ENCODE peak calls at places on chromosomes 7 and 10, in seven cellular contexts. P is fibroblast of pulmonary artery, K is MM.1S, B is psoas muscle, J is epithelial cell of proximal tubule, E is endodermal cell, O is AG09309. Y is an unnamed sample.

GRCh38 chr10:123995461-123996131 is 97.8 kb downstream of the CHST15 start:
- DNase-seq in P (peak; percentile 58), K (peak; percentile 77), B (peak; percentile 54), J (no peak), E (peak; percentile 94), O (peak; percentile 39), Y (peak; percentile 57)

GRCh38 chr7:42236266-42237161 is 495 bp downstream of the GLI3 start:
- DNase-seq in P (peak; percentile 66), K (peak; percentile 42), B (peak; percentile 55), J (no peak), E (peak; percentile 85), O (no peak), Y (no peak)

GRCh38 chr10:101236376-101237079 is 7.3 kb upstream of the LBX1 start:
- DNase-seq in P (no peak), K (no peak), B (no peak), J (no peak), E (peak; percentile 84), O (no peak), Y (no peak)

GRCh38 chr7:142508251-142508650 is 241.0 kb upstream of the PRSS1 start:
- DNase-seq in P (no peak), K (no peak), B (no peak), J (no peak), E (no peak), O (no peak), Y (no peak)

GRCh38 chr7:132072873-132073272 is 503.4 kb downstream of the PLXNA4 start:
- DNase-seq in P (no peak), K (no peak), B (no peak), J (no peak), E (no peak), O (no peak), Y (no peak)

GRCh38 chr7:144738708-144739314 is 97.0 kb downstream of the TPK1 start:
- DNase-seq in P (peak; percentile 56), K (peak; percentile 68), B (no peak), J (no peak), E (no peak), O (no peak), Y (no peak)

GRCh38 chr7:146864644-146865043 is 748.0 kb downstream of the CNTNAP2 start:
- DNase-seq in P (no peak), K (no peak), B (no peak), J (no peak), E (peak; percentile 77), O (no peak), Y (no peak)

GRCh38 chr10:70615784-70616511 is 13.4 kb upstream of the PRF1 start:
- DNase-seq in P (no peak), K (no peak), B (no peak), J (no peak), E (no peak), O (no peak), Y (peak; percentile 96)

GRCh38 chr7:36287371-36288241 is 102.1 kb upstream of the ANLN start:
- DNase-seq in P (no peak), K (peak; percentile 41), B (peak; percentile 48), J (no peak), E (peak; percentile 76), O (no peak), Y (no peak)

GRCh38 chr10:14507156-14507555 is 176.4 kb upstream of the FRMD4A start:
- DNase-seq in P (no peak), K (peak; percentile 86), B (no peak), J (no peak), E (no peak), O (no peak), Y (no peak)

GRCh38 chr10:118956253-118957140 is 73.0 kb upstream of the NANOS1 start:
- DNase-seq in P (no peak), K (no peak), B (no peak), J (no peak), E (peak; percentile 49), O (no peak), Y (no peak)

GRCh38 chr10:114166053-114166452 is 8.0 kb downstream of the CCDC186 start:
- DNase-seq in P (peak; percentile 31), K (no peak), B (no peak), J (no peak), E (no peak), O (no peak), Y (no peak)

GRCh38 chr10:28678687-28679457 is 1.6 kb downstream of the BAMBI start:
- DNase-seq in P (peak; percentile 31), K (no peak), B (no peak), J (no peak), E (no peak), O (no peak), Y (no peak)

GRCh38 chr10:27744478-27745379 is 890 bp downstream of the MKX start:
- DNase-seq in P (no peak), K (peak; percentile 47), B (peak; percentile 29), J (no peak), E (no peak), O (no peak), Y (no peak)

GRCh38 chr7:91993976-91994375 is 53.3 kb downstream of the AKAP9 start:
- DNase-seq in P (no peak), K (peak; percentile 54), B (no peak), J (no peak), E (no peak), O (no peak), Y (no peak)

GRCh38 chr10:122044045-122044661 is 55.2 kb downstream of the TACC2 start:
- DNase-seq in P (no peak), K (no peak), B (peak; percentile 48), J (no peak), E (peak; percentile 61), O (no peak), Y (no peak)

GRCh38 chr7:159032753-159033472 is 111.8 kb downstream of the VIPR2 start:
- DNase-seq in P (no peak), K (no peak), B (no peak), J (no peak), E (no peak), O (no peak), Y (no peak)

GRCh38 chr10:87660484-87661133 is 931 bp downstream of the PAPSS2 start:
- DNase-seq in P (peak; percentile 74), K (peak; percentile 11), B (no peak), J (no peak), E (no peak), O (peak; percentile 38), Y (no peak)

GRCh38 chr7:7103343-7104313 is 78.7 kb upstream of the C1GALT1 start:
- DNase-seq in P (peak; percentile 85), K (peak; percentile 56), B (no peak), J (peak; percentile 38), E (no peak), O (peak; percentile 61), Y (peak; percentile 73)

GRCh38 chr7:102082693-102083385 is 203.8 kb upstream of the SH2B2 start:
- DNase-seq in P (peak; percentile 42), K (no peak), B (no peak), J (no peak), E (no peak), O (no peak), Y (no peak)

GRCh38 chr7:127667017-127667670 is 15.2 kb downstream of the SND1 start:
- DNase-seq in P (peak; percentile 52), K (no peak), B (no peak), J (no peak), E (no peak), O (no peak), Y (no peak)

GRCh38 chr7:103989785-103990775 is 622 bp upstream of the RELN start:
- DNase-seq in P (peak; percentile 32), K (peak; percentile 34), B (no peak), J (no peak), E (peak; percentile 86), O (no peak), Y (peak; percentile 15)

GRCh38 chr10:75611081-75611971 is 179.9 kb downstream of the LRMDA start:
- DNase-seq in P (no peak), K (peak; percentile 37), B (no peak), J (no peak), E (no peak), O (no peak), Y (no peak)

GRCh38 chr7:42876182-42877068 is 35.4 kb downstream of the C7orf25 start:
- DNase-seq in P (peak; percentile 72), K (peak; percentile 65), B (no peak), J (no peak), E (peak; percentile 87), O (peak; percentile 13), Y (peak; percentile 33)

GRCh38 chr7:74262639-74263398 is 8.6 kb upstream of the RFC2 start:
- DNase-seq in P (no peak), K (no peak), B (no peak), J (no peak), E (no peak), O (no peak), Y (no peak)

GRCh38 chr7:117308891-117309290 is 14.0 kb downstream of the WNT2 start:
- DNase-seq in P (no peak), K (no peak), B (no peak), J (no peak), E (no peak), O (no peak), Y (no peak)

GRCh38 chr10:26448292-26448691 is 10.2 kb downstream of the APBB1IP start:
- DNase-seq in P (no peak), K (no peak), B (no peak), J (no peak), E (no peak), O (no peak), Y (no peak)
- TF ChIP-seq CTCF in P (no peak), K (no peak), B (no peak), J (no peak), E (peak; percentile 49), O (no peak), Y (no peak)

GRCh38 chr10:117542706-117543244 is at the start of gene EMX2:
- DNase-seq in P (no peak), K (no peak), B (no peak), J (no peak), E (no peak), O (no peak), Y (no peak)
- H3K4me3 ChIP-seq in P (peak within 1 kb of the TSS; percentile 55), K (no peak within 1 kb of the TSS), B (peak within 1 kb of the TSS; percentile 68), J (peak within 1 kb of the TSS; percentile 95), E (peak within 1 kb of the TSS; percentile 69), O (peak within 1 kb of the TSS; percentile 40), Y (peak within 1 kb of the TSS; percentile 14)

GRCh38 chr7:112869111-112869774 is 79.0 kb upstream of the TMEM168 start:
- DNase-seq in P (peak; percentile 64), K (peak; percentile 80), B (no peak), J (no peak), E (peak; percentile 91), O (no peak), Y (no peak)
- TF ChIP-seq CTCF in P (peak; percentile 93), K (peak; percentile 100), B (peak; percentile 62), J (peak; percentile 94), E (peak; percentile 97), O (peak; percentile 75), Y (peak; percentile 78)

GRCh38 chr7:47572939-47573757 is 8.8 kb downstream of the TNS3 start:
- DNase-seq in P (no peak), K (no peak), B (no peak), J (no peak), E (peak; percentile 61), O (no peak), Y (no peak)

GRCh38 chr7:47576909-47577255 is 5.0 kb downstream of the TNS3 start:
- DNase-seq in P (no peak), K (no peak), B (no peak), J (no peak), E (no peak), O (no peak), Y (no peak)

GRCh38 chr7:47576031-47576908 is 5.6 kb downstream of the TNS3 start:
- DNase-seq in P (peak; percentile 55), K (no peak), B (peak; percentile 77), J (no peak), E (peak; percentile 72), O (no peak), Y (no peak)

GRCh38 chr7:47573758-47574472 is 8.0 kb downstream of the TNS3 start:
- DNase-seq in P (peak; percentile 81), K (no peak), B (no peak), J (peak; percentile 68), E (no peak), O (peak; percentile 92), Y (peak; percentile 71)

GRCh38 chr7:47574473-47575328 is 7.2 kb downstream of the TNS3 start:
- DNase-seq in P (no peak), K (peak; percentile 75), B (no peak), J (no peak), E (no peak), O (no peak), Y (no peak)
- H3K4me3 ChIP-seq in P (no peak overlapping the region), K (peak overlapping the region; percentile 35), B (no peak overlapping the region), J (no peak overlapping the region), E (no peak overlapping the region), O (no peak overlapping the region), Y (no peak overlapping the region)